ENCODE peak calls at places on chromosomes 6 and 20, in seven cellular contexts. One of them, this sample, is unnamed.

GRCh38 chr6:1724616-1725015 is 114.9 kb downstream of the FOXC1 start:
- DNase-seq in NCI-H1092: peak
- DNase-seq in dermis microvascular lymphatic vessel endothelial cell: peak
- DNase-seq in GM13976: no peak
- DNase-seq in GM12865: no peak
- DNase-seq in dorsolateral prefrontal cortex: no peak
- DNase-seq in activated T-cell treated with anti-CD3 and anti-CD28 coated beads, Interleukin-2, amount 50 U/mL, for 72 hours: no peak
- DNase-seq in this sample: no peak

GRCh38 chr6:140289186-140289585 is 914.7 kb upstream of the CITED2 start:
- DNase-seq in dorsolateral prefrontal cortex: no peak
- DNase-seq in dermis microvascular lymphatic vessel endothelial cell: no peak
- DNase-seq in NCI-H1092: no peak
- DNase-seq in GM13976: no peak
- DNase-seq in activated T-cell treated with anti-CD3 and anti-CD28 coated beads, Interleukin-2, amount 50 U/mL, for 72 hours: no peak
- DNase-seq in GM12865: no peak
- DNase-seq in this sample: no peak

GRCh38 chr6:163729127-163729872 is 314.8 kb downstream of the QKI start:
- DNase-seq in NCI-H1092: no peak
- DNase-seq in GM12865: no peak
- DNase-seq in GM13976: no peak
- DNase-seq in activated T-cell treated with anti-CD3 and anti-CD28 coated beads, Interleukin-2, amount 50 U/mL, for 72 hours: no peak
- DNase-seq in dermis microvascular lymphatic vessel endothelial cell: no peak
- DNase-seq in dorsolateral prefrontal cortex: no peak
- DNase-seq in this sample: no peak

GRCh38 chr20:3660262-3661059 is 2.7 kb downstream of the GFRA4 start:
- DNase-seq in dorsolateral prefrontal cortex: no peak
- DNase-seq in dermis microvascular lymphatic vessel endothelial cell: no peak
- DNase-seq in NCI-H1092: no peak
- DNase-seq in activated T-cell treated with anti-CD3 and anti-CD28 coated beads, Interleukin-2, amount 50 U/mL, for 72 hours: no peak
- DNase-seq in GM13976: peak
- DNase-seq in GM12865: no peak
- DNase-seq in this sample: no peak

GRCh38 chr6:72626126-72626525 is 4.3 kb downstream of the KCNQ5 start:
- DNase-seq in dorsolateral prefrontal cortex: no peak
- DNase-seq in GM13976: peak
- DNase-seq in GM12865: peak
- DNase-seq in activated T-cell treated with anti-CD3 and anti-CD28 coated beads, Interleukin-2, amount 50 U/mL, for 72 hours: peak
- DNase-seq in NCI-H1092: no peak
- DNase-seq in dermis microvascular lymphatic vessel endothelial cell: no peak
- DNase-seq in this sample: no peak

GRCh38 chr6:39079726-39080125 is 31.1 kb downstream of the GLP1R start:
- DNase-seq in NCI-H1092: no peak
- DNase-seq in GM13976: peak
- DNase-seq in activated T-cell treated with anti-CD3 and anti-CD28 coated beads, Interleukin-2, amount 50 U/mL, for 72 hours: no peak
- DNase-seq in GM12865: no peak
- DNase-seq in dorsolateral prefrontal cortex: no peak
- DNase-seq in dermis microvascular lymphatic vessel endothelial cell: no peak
- DNase-seq in this sample: peak

GRCh38 chr20:35048739-35049138 is 43.9 kb downstream of the TRPC4AP start:
- DNase-seq in dermis microvascular lymphatic vessel endothelial cell: no peak
- DNase-seq in GM13976: no peak
- DNase-seq in GM12865: no peak
- DNase-seq in NCI-H1092: no peak
- DNase-seq in activated T-cell treated with anti-CD3 and anti-CD28 coated beads, Interleukin-2, amount 50 U/mL, for 72 hours: no peak
- DNase-seq in dorsolateral prefrontal cortex: peak
- DNase-seq in this sample: no peak

GRCh38 chr20:34420146-34420545 is 57.1 kb downstream of the ITCH start:
- DNase-seq in NCI-H1092: no peak
- DNase-seq in activated T-cell treated with anti-CD3 and anti-CD28 coated beads, Interleukin-2, amount 50 U/mL, for 72 hours: no peak
- DNase-seq in dermis microvascular lymphatic vessel endothelial cell: peak
- DNase-seq in dorsolateral prefrontal cortex: no peak
- DNase-seq in GM12865: no peak
- DNase-seq in GM13976: no peak
- DNase-seq in this sample: no peak

GRCh38 chr20:59630526-59630925 is 26.2 kb downstream of the PHACTR3 start:
- DNase-seq in GM12865: no peak
- DNase-seq in dorsolateral prefrontal cortex: no peak
- DNase-seq in dermis microvascular lymphatic vessel endothelial cell: no peak
- DNase-seq in activated T-cell treated with anti-CD3 and anti-CD28 coated beads, Interleukin-2, amount 50 U/mL, for 72 hours: no peak
- DNase-seq in NCI-H1092: no peak
- DNase-seq in GM13976: no peak
- DNase-seq in this sample: no peak

GRCh38 chr6:44120692-44121443 is 6.4 kb downstream of the MRPL14 start:
- DNase-seq in activated T-cell treated with anti-CD3 and anti-CD28 coated beads, Interleukin-2, amount 50 U/mL, for 72 hours: no peak
- DNase-seq in dorsolateral prefrontal cortex: no peak
- DNase-seq in dermis microvascular lymphatic vessel endothelial cell: no peak
- DNase-seq in GM13976: no peak
- DNase-seq in GM12865: no peak
- DNase-seq in NCI-H1092: no peak
- DNase-seq in this sample: no peak

GRCh38 chr6:84707161-84707560 is 57.2 kb downstream of the TBX18 start:
- DNase-seq in dorsolateral prefrontal cortex: no peak
- DNase-seq in NCI-H1092: no peak
- DNase-seq in GM12865: no peak
- DNase-seq in GM13976: no peak
- DNase-seq in activated T-cell treated with anti-CD3 and anti-CD28 coated beads, Interleukin-2, amount 50 U/mL, for 72 hours: no peak
- DNase-seq in dermis microvascular lymphatic vessel endothelial cell: no peak
- DNase-seq in this sample: no peak

GRCh38 chr20:64160536-64161495 is 3.4 kb upstream of the MYT1 start:
- DNase-seq in NCI-H1092: peak
- DNase-seq in dorsolateral prefrontal cortex: no peak
- DNase-seq in dermis microvascular lymphatic vessel endothelial cell: no peak
- DNase-seq in GM12865: no peak
- DNase-seq in GM13976: no peak
- DNase-seq in activated T-cell treated with anti-CD3 and anti-CD28 coated beads, Interleukin-2, amount 50 U/mL, for 72 hours: no peak
- DNase-seq in this sample: no peak

GRCh38 chr6:140078552-140079126 is 704.2 kb upstream of the CITED2 start:
- DNase-seq in dermis microvascular lymphatic vessel endothelial cell: peak
- DNase-seq in dorsolateral prefrontal cortex: no peak
- DNase-seq in GM13976: no peak
- DNase-seq in GM12865: no peak
- DNase-seq in activated T-cell treated with anti-CD3 and anti-CD28 coated beads, Interleukin-2, amount 50 U/mL, for 72 hours: no peak
- DNase-seq in NCI-H1092: no peak
- DNase-seq in this sample: no peak

GRCh38 chr6:122789862-122790739 is 1.0 kb downstream of the SMPDL3A start:
- DNase-seq in NCI-H1092: peak
- DNase-seq in GM13976: peak
- DNase-seq in GM12865: peak
- DNase-seq in activated T-cell treated with anti-CD3 and anti-CD28 coated beads, Interleukin-2, amount 50 U/mL, for 72 hours: peak
- DNase-seq in dermis microvascular lymphatic vessel endothelial cell: peak
- DNase-seq in dorsolateral prefrontal cortex: peak
- DNase-seq in this sample: no peak

GRCh38 chr20:571754-572331 is 28.3 kb upstream of the CSNK2A1 start:
- DNase-seq in activated T-cell treated with anti-CD3 and anti-CD28 coated beads, Interleukin-2, amount 50 U/mL, for 72 hours: no peak
- DNase-seq in dermis microvascular lymphatic vessel endothelial cell: peak
- DNase-seq in GM13976: no peak
- DNase-seq in NCI-H1092: no peak
- DNase-seq in GM12865: no peak
- DNase-seq in dorsolateral prefrontal cortex: no peak
- DNase-seq in this sample: no peak

GRCh38 chr6:156776470-156776840 is 723 bp upstream of the ARID1B start:
- DNase-seq in GM12865: peak
- DNase-seq in dermis microvascular lymphatic vessel endothelial cell: peak
- DNase-seq in GM13976: peak
- DNase-seq in dorsolateral prefrontal cortex: no peak
- DNase-seq in activated T-cell treated with anti-CD3 and anti-CD28 coated beads, Interleukin-2, amount 50 U/mL, for 72 hours: peak
- DNase-seq in NCI-H1092: no peak
- DNase-seq in this sample: no peak

GRCh38 chr6:169782966-169783760 is 31.7 kb downstream of the ERMARD start:
- DNase-seq in GM13976: no peak
- DNase-seq in dorsolateral prefrontal cortex: no peak
- DNase-seq in GM12865: no peak
- DNase-seq in NCI-H1092: no peak
- DNase-seq in activated T-cell treated with anti-CD3 and anti-CD28 coated beads, Interleukin-2, amount 50 U/mL, for 72 hours: no peak
- DNase-seq in dermis microvascular lymphatic vessel endothelial cell: no peak
- DNase-seq in this sample: no peak

GRCh38 chr20:23517719-23518118 is 26.8 kb downstream of the CST8 start:
- DNase-seq in dermis microvascular lymphatic vessel endothelial cell: no peak
- DNase-seq in NCI-H1092: no peak
- DNase-seq in dorsolateral prefrontal cortex: no peak
- DNase-seq in activated T-cell treated with anti-CD3 and anti-CD28 coated beads, Interleukin-2, amount 50 U/mL, for 72 hours: no peak
- DNase-seq in GM13976: no peak
- DNase-seq in GM12865: no peak
- DNase-seq in this sample: no peak

GRCh38 chr6:41599015-41599835 is 39.0 kb upstream of the MDFI start:
- DNase-seq in GM13976: no peak
- DNase-seq in dermis microvascular lymphatic vessel endothelial cell: no peak
- DNase-seq in NCI-H1092: no peak
- DNase-seq in GM12865: no peak
- DNase-seq in dorsolateral prefrontal cortex: no peak
- DNase-seq in activated T-cell treated with anti-CD3 and anti-CD28 coated beads, Interleukin-2, amount 50 U/mL, for 72 hours: no peak
- DNase-seq in this sample: no peak

GRCh38 chr6:16338577-16339262 is 100.3 kb downstream of the GMPR start:
- DNase-seq in dorsolateral prefrontal cortex: peak
- DNase-seq in GM12865: no peak
- DNase-seq in dermis microvascular lymphatic vessel endothelial cell: peak
- DNase-seq in activated T-cell treated with anti-CD3 and anti-CD28 coated beads, Interleukin-2, amount 50 U/mL, for 72 hours: no peak
- DNase-seq in NCI-H1092: no peak
- DNase-seq in GM13976: no peak
- DNase-seq in this sample: no peak

GRCh38 chr6:160971151-160971550 is 20.4 kb upstream of the MAP3K4 start:
- DNase-seq in GM12865: no peak
- DNase-seq in activated T-cell treated with anti-CD3 and anti-CD28 coated beads, Interleukin-2, amount 50 U/mL, for 72 hours: no peak
- DNase-seq in NCI-H1092: no peak
- DNase-seq in GM13976: no peak
- DNase-seq in dermis microvascular lymphatic vessel endothelial cell: no peak
- DNase-seq in dorsolateral prefrontal cortex: no peak
- DNase-seq in this sample: no peak

GRCh38 chr6:155142902-155143609 is 120.8 kb upstream of the CLDN20 start:
- DNase-seq in NCI-H1092: no peak
- DNase-seq in GM12865: peak
- DNase-seq in dorsolateral prefrontal cortex: no peak
- DNase-seq in GM13976: peak
- DNase-seq in activated T-cell treated with anti-CD3 and anti-CD28 coated beads, Interleukin-2, amount 50 U/mL, for 72 hours: no peak
- DNase-seq in dermis microvascular lymphatic vessel endothelial cell: peak
- DNase-seq in this sample: no peak

GRCh38 chr20:57381596-57382503 is 9.3 kb upstream of the RBM38 start:
- DNase-seq in NCI-H1092: peak
- DNase-seq in GM12865: peak
- DNase-seq in dorsolateral prefrontal cortex: peak
- DNase-seq in dermis microvascular lymphatic vessel endothelial cell: peak
- DNase-seq in GM13976: peak
- DNase-seq in activated T-cell treated with anti-CD3 and anti-CD28 coated beads, Interleukin-2, amount 50 U/mL, for 72 hours: peak
- DNase-seq in this sample: peak

GRCh38 chr6:167793421-167793820 is 33.3 kb upstream of the AFDN start:
- DNase-seq in dorsolateral prefrontal cortex: no peak
- DNase-seq in GM13976: no peak
- DNase-seq in activated T-cell treated with anti-CD3 and anti-CD28 coated beads, Interleukin-2, amount 50 U/mL, for 72 hours: no peak
- DNase-seq in GM12865: no peak
- DNase-seq in NCI-H1092: peak
- DNase-seq in dermis microvascular lymphatic vessel endothelial cell: peak
- DNase-seq in this sample: no peak

GRCh38 chr20:36145877-36146707 is 8.4 kb upstream of the EPB41L1 start:
- DNase-seq in dorsolateral prefrontal cortex: peak
- DNase-seq in activated T-cell treated with anti-CD3 and anti-CD28 coated beads, Interleukin-2, amount 50 U/mL, for 72 hours: no peak
- DNase-seq in GM13976: no peak
- DNase-seq in GM12865: peak
- DNase-seq in dermis microvascular lymphatic vessel endothelial cell: no peak
- DNase-seq in NCI-H1092: no peak
- DNase-seq in this sample: no peak

GRCh38 chr20:43766395-43766794 is 39.6 kb upstream of the GTSF1L start:
- DNase-seq in GM12865: no peak
- DNase-seq in dermis microvascular lymphatic vessel endothelial cell: no peak
- DNase-seq in GM13976: no peak
- DNase-seq in dorsolateral prefrontal cortex: peak
- DNase-seq in NCI-H1092: peak
- DNase-seq in activated T-cell treated with anti-CD3 and anti-CD28 coated beads, Interleukin-2, amount 50 U/mL, for 72 hours: no peak
- DNase-seq in this sample: no peak

GRCh38 chr20:11726021-11726420 is 191.7 kb upstream of the BTBD3 start:
- DNase-seq in GM12865: no peak
- DNase-seq in activated T-cell treated with anti-CD3 and anti-CD28 coated beads, Interleukin-2, amount 50 U/mL, for 72 hours: no peak
- DNase-seq in GM13976: no peak
- DNase-seq in dorsolateral prefrontal cortex: no peak
- DNase-seq in NCI-H1092: peak
- DNase-seq in dermis microvascular lymphatic vessel endothelial cell: peak
- DNase-seq in this sample: no peak

GRCh38 chr20:14709439-14709838 is 372.0 kb upstream of the FLRT3 start:
- DNase-seq in activated T-cell treated with anti-CD3 and anti-CD28 coated beads, Interleukin-2, amount 50 U/mL, for 72 hours: no peak
- DNase-seq in dorsolateral prefrontal cortex: no peak
- DNase-seq in NCI-H1092: no peak
- DNase-seq in GM12865: no peak
- DNase-seq in dermis microvascular lymphatic vessel endothelial cell: no peak
- DNase-seq in GM13976: no peak
- DNase-seq in this sample: no peak

GRCh38 chr6:110355727-110356126 is 2.4 kb downstream of the METTL24 start:
- DNase-seq in NCI-H1092: no peak
- DNase-seq in GM12865: no peak
- DNase-seq in dermis microvascular lymphatic vessel endothelial cell: no peak
- DNase-seq in dorsolateral prefrontal cortex: peak
- DNase-seq in GM13976: no peak
- DNase-seq in activated T-cell treated with anti-CD3 and anti-CD28 coated beads, Interleukin-2, amount 50 U/mL, for 72 hours: no peak
- DNase-seq in this sample: no peak

This sample was measured in stimulated activated effector memory CD8-positive, alpha-beta T cell treated with anti-CD3 and anti-CD28 coated beads, Interleukin-12 subunit alpha, Interleukin-12 subunit beta, amount 100 ng/mL, for 72 hours.